ENCODE peak calls at places on chromosomes 7 and 10, in eight cellular contexts. X is neural progenitor cell, Z is GM12878, V is PC-3, T is GM23338, D is fibroblast of lung, I is HCT116, H is PC-9. U is an unnamed sample.

GRCh38 chr10:119495545-119495944 is 47.0 kb downstream of the RGS10 start:
- DNase-seq in X (no peak), I (no peak), T (no peak), H (no peak), Z (no peak), V (no peak), D (no peak), U (no peak)

GRCh38 chr7:79034733-79035132 is 418.7 kb downstream of the MAGI2 start:
- DNase-seq in X (no peak), D (no peak), H (no peak), I (no peak), T (no peak), V (no peak), Z (no peak), U (no peak)

GRCh38 chr7:47389171-47389922 is 192.6 kb downstream of the TNS3 start:
- DNase-seq in Z (no peak), H (no peak), T (no peak), I (no peak), X (no peak), V (no peak), D (no peak), U (no peak)

GRCh38 chr7:93231264-93231663 is 902 bp upstream of the VPS50 start:
- DNase-seq in T (no peak), X (no peak), D (no peak), H (peak; percentile 54), Z (no peak), I (no peak), V (peak; percentile 36), U (no peak)

GRCh38 chr10:79150444-79150754 is 81.6 kb downstream of the ZMIZ1 start:
- DNase-seq in X (no peak), Z (no peak), I (no peak), T (no peak), D (no peak), H (no peak), V (no peak), U (no peak)

GRCh38 chr10:62084434-62084833 is 182.9 kb downstream of the ARID5B start:
- DNase-seq in H (peak; percentile 34), D (peak; percentile 61), T (no peak), V (peak; percentile 74), I (no peak), X (no peak), Z (no peak), U (peak; percentile 46)

GRCh38 chr7:69276011-69276729 is 322.1 kb upstream of the AUTS2 start:
- DNase-seq in Z (no peak), I (no peak), T (no peak), D (peak; percentile 58), H (no peak), X (no peak), V (no peak), U (peak; percentile 57)

GRCh38 chr10:91140995-91141549 is 79.4 kb upstream of the PCGF5 start:
- DNase-seq in T (no peak), V (no peak), X (no peak), I (no peak), Z (no peak), H (no peak), D (no peak), U (no peak)

GRCh38 chr10:104640339-104641149 is 546 bp upstream of the SORCS3 start:
- DNase-seq in V (no peak), D (no peak), H (no peak), T (peak; percentile 38), Z (no peak), I (no peak), X (peak; percentile 61), U (no peak)

GRCh38 chr10:104641150-104642000 is at the start of gene SORCS3:
- DNase-seq in Z (no peak), X (peak; percentile 70), H (no peak), V (no peak), I (no peak), T (peak; percentile 55), D (peak; percentile 7), U (no peak)

GRCh38 chr10:104642001-104642270 is 846 bp downstream of the SORCS3 start:
- DNase-seq in X (peak; percentile 46), H (no peak), Z (no peak), I (no peak), V (no peak), D (no peak), T (peak; percentile 50), U (no peak)

GRCh38 chr10:104643023-104643663 is 2.1 kb downstream of the SORCS3 start:
- DNase-seq in T (no peak), X (no peak), H (no peak), V (no peak), I (no peak), D (no peak), Z (no peak), U (no peak)

GRCh38 chr10:104642311-104643022 is 1.4 kb downstream of the SORCS3 start:
- DNase-seq in D (peak; percentile 19), X (peak; percentile 93), V (no peak), H (no peak), T (peak; percentile 96), I (no peak), Z (no peak), U (peak; percentile 2)
- H3K4me2 ChIP-seq in D (no peak overlapping the region), X (peak overlapping the region; percentile 98), V (no peak overlapping the region), H (no peak overlapping the region), T (peak overlapping the region; percentile 94), I (no peak overlapping the region), Z (no peak overlapping the region), U (peak overlapping the region; percentile 76)

GRCh38 chr7:97735075-97735474 is 3.2 kb downstream of the TAC1 start:
- DNase-seq in I (no peak), V (no peak), T (no peak), Z (no peak), X (no peak), D (no peak), H (no peak), U (no peak)

GRCh38 chr7:97731736-97732370 is at the start of gene TAC1:
- DNase-seq in I (no peak), V (no peak), Z (no peak), D (peak; percentile 2), T (peak; percentile 74), X (peak; percentile 79), H (no peak), U (peak; percentile 4)

GRCh38 chr7:97734255-97734654 is 2.4 kb downstream of the TAC1 start:
- DNase-seq in H (no peak), D (no peak), Z (no peak), I (no peak), T (no peak), X (no peak), V (no peak), U (no peak)

GRCh38 chr7:97732567-97733275 is 835 bp downstream of the TAC1 start:
- DNase-seq in V (no peak), H (no peak), I (no peak), X (peak; percentile 45), Z (no peak), T (peak; percentile 47), D (no peak), U (no peak)

DNA sequence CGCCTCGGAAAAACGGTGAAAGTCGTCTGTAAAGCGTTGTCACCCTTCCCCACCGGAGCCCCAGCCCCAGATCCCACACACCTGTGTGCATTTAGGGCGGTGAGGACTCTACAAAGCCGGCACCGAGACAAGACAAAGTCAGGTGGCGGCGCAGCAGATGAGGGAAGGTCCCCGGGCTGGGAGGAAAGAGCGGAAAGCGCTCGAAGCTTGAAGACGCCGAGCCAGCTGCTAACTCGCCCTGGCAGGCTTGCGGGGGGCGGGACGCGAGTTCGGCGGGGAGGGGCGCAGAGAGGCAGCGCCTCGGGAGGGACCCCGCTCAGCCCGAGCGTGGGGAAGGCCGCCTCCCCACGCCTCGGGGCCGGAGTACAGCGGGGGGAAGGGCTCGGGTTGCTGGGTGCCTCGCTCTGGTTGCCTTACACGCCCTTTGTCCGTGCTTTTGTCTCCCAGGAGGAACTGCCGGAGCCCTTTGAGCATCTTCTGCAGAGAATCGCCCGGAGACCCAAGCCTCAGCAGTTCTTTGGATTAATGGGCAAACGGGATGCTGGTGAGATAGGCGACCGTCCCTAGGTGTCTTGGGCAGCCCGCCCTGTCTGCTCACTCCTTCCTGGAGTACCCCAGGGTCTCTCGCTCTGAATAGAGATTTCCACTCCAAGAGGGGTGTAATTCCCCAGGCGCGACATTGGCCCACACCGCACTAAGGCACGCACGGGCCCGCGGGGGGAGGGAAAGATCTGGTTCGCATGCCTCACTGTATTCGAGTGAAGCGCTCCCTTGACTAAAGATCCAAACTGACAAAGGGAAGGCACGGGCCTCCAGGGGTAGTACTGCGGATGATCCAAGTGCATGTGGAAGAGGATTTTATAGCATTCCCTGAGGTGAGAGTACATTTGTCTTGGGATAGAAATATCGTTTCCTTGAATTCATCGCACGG is 1.7 kb downstream of the TAC1 start:
- DNase-seq in D (no peak), X (peak; percentile 76), V (no peak), T (peak; percentile 75), Z (no peak), I (no peak), H (no peak), U (no peak)
- TF ChIP-seq EZH2 in D (peak; percentile 20), X (peak; percentile 88), V (no peak), T (peak; percentile 68), Z (no peak), I (no peak), H (no peak), U (peak; percentile 56)

GRCh38 chr10:132428486-132428885 is 31.5 kb downstream of the PWWP2B start:
- DNase-seq in I (no peak), T (no peak), D (no peak), Z (no peak), V (no peak), H (no peak), X (no peak), U (no peak)

GRCh38 chr10:132427939-132428367 is 31.0 kb downstream of the PWWP2B start:
- DNase-seq in D (no peak), I (no peak), Z (no peak), X (no peak), V (no peak), T (no peak), H (no peak), U (no peak)

GRCh38 chr10:132430231-132430743 is 33.3 kb downstream of the PWWP2B start:
- DNase-seq in Z (no peak), I (no peak), H (no peak), X (no peak), T (no peak), D (no peak), V (no peak), U (no peak)

GRCh38 chr10:132430861-132431271 is 33.9 kb downstream of the PWWP2B start:
- DNase-seq in T (no peak), D (no peak), X (no peak), I (no peak), H (no peak), V (no peak), Z (no peak), U (no peak)

DNA sequence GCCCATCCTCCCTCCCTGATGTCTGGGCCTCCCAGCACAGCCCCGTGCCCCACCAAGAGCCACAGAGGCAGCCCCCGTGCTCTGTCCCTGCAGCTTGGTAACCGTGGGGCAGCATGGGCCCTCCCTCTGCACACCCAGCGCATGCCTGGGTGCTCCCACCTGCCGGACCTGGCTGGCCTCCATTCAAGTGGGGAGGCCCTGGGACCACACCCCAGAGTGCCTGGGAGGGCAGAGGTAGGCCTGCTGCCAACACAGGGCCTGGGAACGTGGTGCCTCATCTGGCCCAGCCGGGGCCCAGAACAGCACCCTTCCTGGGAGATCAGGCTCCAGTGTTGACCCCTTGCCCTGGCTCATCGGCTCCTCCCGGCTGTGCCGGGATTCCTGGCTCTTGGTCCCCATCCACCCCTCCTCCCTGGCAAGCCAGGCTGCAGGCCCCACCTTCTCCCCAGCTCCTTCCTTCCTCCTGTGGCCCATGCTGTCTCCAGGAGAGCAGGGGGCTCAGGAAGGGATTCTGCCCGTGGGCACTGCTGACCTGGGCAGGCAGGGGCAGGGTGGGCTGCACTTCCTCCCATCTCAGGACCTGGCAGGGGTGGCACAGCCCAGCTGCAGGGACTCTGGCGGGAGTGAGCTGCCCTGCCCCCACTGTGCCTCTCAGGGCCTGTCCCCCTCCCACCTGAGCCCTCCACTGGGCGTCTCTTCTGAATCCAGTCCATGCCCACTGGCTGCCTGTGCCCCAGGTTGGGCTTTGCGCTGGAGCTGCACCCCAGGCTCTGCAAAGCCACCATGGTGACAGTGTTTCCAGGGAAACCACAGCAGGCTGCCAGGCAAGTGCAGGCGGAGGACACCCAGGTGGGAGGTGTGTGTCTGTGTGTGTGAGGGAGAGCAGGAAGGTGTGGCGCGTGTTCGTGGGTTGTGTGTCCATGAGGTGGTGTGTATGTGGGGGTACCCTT is 32.6 kb downstream of the PWWP2B start:
- DNase-seq in V (no peak), I (no peak), X (no peak), Z (no peak), T (no peak), D (no peak), H (no peak), U (no peak)
- TF ChIP-seq CTCF in V (no peak), I (no peak), X (no peak), Z (no peak), T (no peak), D (no peak), H (no peak), U (no peak)

GRCh38 chr7:131369354-131369753 is 41.7 kb downstream of the MKLN1 start:
- DNase-seq in V (peak; percentile 27), T (no peak), X (no peak), D (no peak), I (no peak), H (no peak), Z (no peak), U (no peak)
- H3K4me2 ChIP-seq in V (peak overlapping the region; percentile 13), T (peak overlapping the region; percentile 36), X (no peak overlapping the region), D (no peak overlapping the region), I (no peak overlapping the region), H (peak overlapping the region; percentile 16), Z (no peak overlapping the region), U (no peak overlapping the region)

U was measured in astrocyte.